ENCODE peak calls at places on chromosomes 13 and 19, in four cellular contexts. C is G401, B is T-helper 9 cell, M is colonic mucosa. W is an unnamed sample.

GRCh38 chr19:55418185-55418584 is 10.6 kb upstream of the UBE2S start:
- DNase-seq in C (peak), B (peak), M (peak), W (peak)

GRCh38 chr13:23979361-23980159 is 82.3 kb upstream of the C1QTNF9B start:
- DNase-seq in C (peak), B (peak), M (peak), W (peak)

GRCh38 chr19:3142292-3142670 is 6.4 kb downstream of the GNA15 start:
- DNase-seq in C (no peak), B (no peak), M (no peak), W (no peak)

GRCh38 chr19:6556480-6556879 is 25.7 kb downstream of the TNFSF9 start:
- DNase-seq in C (no peak), B (no peak), M (no peak), W (no peak)

GRCh38 chr19:13160557-13160956 is 10.3 kb downstream of the IER2 start:
- DNase-seq in C (no peak), B (no peak), M (no peak), W (no peak)

GRCh38 chr19:51339687-51340656 is 2.0 kb downstream of the VSIG10L start:
- DNase-seq in C (peak), B (peak), M (peak), W (peak)

GRCh38 chr13:48505597-48506091 is 27.2 kb downstream of the RCBTB2 start:
- DNase-seq in C (no peak), B (peak), M (no peak), W (no peak)

GRCh38 chr13:80924596-80924995 is 583.7 kb upstream of the SPRY2 start:
- DNase-seq in C (no peak), B (no peak), M (no peak), W (no peak)

GRCh38 chr19:2888739-2889224 is 11.9 kb upstream of the ZNF57 start:
- DNase-seq in C (no peak), B (peak), M (no peak), W (no peak)

GRCh38 chr13:39269411-39269810 is 231.2 kb downstream of the NHLRC3 start:
- DNase-seq in C (peak), B (no peak), M (no peak), W (no peak)

GRCh38 chr19:46625731-46626130 is 842 bp upstream of the PTGIR start:
- DNase-seq in C (no peak), B (no peak), M (no peak), W (no peak)

GRCh38 chr19:13164370-13165090 is 14.3 kb downstream of the IER2 start:
- DNase-seq in C (peak), B (peak), M (peak), W (peak)

GRCh38 chr13:96141032-96141431 is 51.1 kb downstream of the HS6ST3 start:
- DNase-seq in C (peak), B (no peak), M (no peak), W (peak)

GRCh38 chr13:27991881-27992280 is 3.4 kb upstream of the URAD start:
- DNase-seq in C (no peak), B (no peak), M (no peak), W (no peak)

GRCh38 chr19:35549174-35549788 is 3.9 kb downstream of the TMEM147 start:
- DNase-seq in C (peak), B (peak), M (peak), W (peak)

GRCh38 chr19:49560358-49560900 is 19.9 kb downstream of the NOSIP start:
- DNase-seq in C (no peak), B (peak), M (no peak), W (no peak)

GRCh38 chr13:100333141-100333540 is 244.2 kb downstream of the PCCA start:
- DNase-seq in C (peak), B (no peak), M (no peak), W (peak)

GRCh38 chr19:35714601-35715354 is 3.0 kb upstream of the KMT2B start:
- DNase-seq in C (peak), B (no peak), M (no peak), W (peak)